ENCODE peak calls at places on chromosomes 5 and 9, in eight cellular contexts. N is kidney; C is ascending aorta; J is GM12878; H is MM.1S; P is AG10803; T is uterus; E is CD8-positive, alpha-beta memory T cell. B is an unnamed sample.

GRCh38 chr9:72271617-72272478 is 93.2 kb downstream of the ZFAND5 start:
- DNase-seq in E (peak), C (no peak), H (peak), J (no peak), T (peak), P (peak), N (no peak), B (no peak)

GRCh38 chr9:137007816-137008270 is 11.5 kb upstream of the CLIC3 start:
- DNase-seq in T (no peak), H (no peak), C (no peak), J (no peak), P (no peak), E (no peak), N (no peak), B (no peak)

GRCh38 chr9:136309101-136309801 is 5.4 kb upstream of the CCDC187 start:
- DNase-seq in J (peak), P (no peak), T (no peak), E (no peak), C (no peak), N (peak), H (no peak), B (no peak)

GRCh38 chr9:72526901-72527800 is 5.7 kb downstream of the TMC1 start:
- DNase-seq in C (peak), E (peak), T (peak), H (no peak), N (peak), J (peak), P (peak), B (peak)

GRCh38 chr5:113869611-113870010 is 356.1 kb downstream of the YTHDC2 start:
- DNase-seq in N (no peak), C (no peak), H (no peak), E (no peak), T (no peak), J (no peak), P (no peak), B (no peak)

GRCh38 chr9:131495726-131496292 is 6.9 kb upstream of the POMT1 start:
- DNase-seq in P (no peak), C (no peak), N (no peak), H (no peak), T (no peak), J (no peak), E (no peak), B (no peak)

GRCh38 chr5:88667187-88668141 is 215.5 kb downstream of the MEF2C start:
- DNase-seq in E (no peak), H (peak), P (no peak), C (no peak), T (no peak), N (peak), J (no peak), B (no peak)

GRCh38 chr9:136009516-136009915 is 48.3 kb upstream of the UBAC1 start:
- DNase-seq in H (no peak), C (no peak), N (peak), E (no peak), P (no peak), J (no peak), T (no peak), B (no peak)

GRCh38 chr5:473344-474192 is 30.6 kb downstream of the EXOC3 start:
- DNase-seq in T (no peak), P (peak), J (no peak), E (no peak), H (no peak), C (no peak), N (peak), B (peak)

GRCh38 chr9:93960221-93960970 is 5.2 kb upstream of the BARX1 start:
- DNase-seq in T (no peak), J (no peak), H (no peak), E (no peak), P (no peak), C (peak), N (no peak), B (no peak)

GRCh38 chr9:92607773-92608172 is 62.2 kb downstream of the IPPK start:
- DNase-seq in E (no peak), N (no peak), C (no peak), P (peak), H (peak), J (no peak), T (no peak), B (no peak)

GRCh38 chr5:157689942-157690689 is 18.8 kb downstream of the C5orf52 start:
- DNase-seq in C (no peak), N (peak), T (no peak), P (peak), E (peak), J (no peak), H (no peak), B (no peak)

GRCh38 chr9:116087751-116088194 is 65.8 kb upstream of the PAPPA start:
- DNase-seq in C (no peak), P (peak), N (no peak), H (peak), E (no peak), J (no peak), T (no peak), B (no peak)

GRCh38 chr9:22316645-22317044 is 130.0 kb upstream of the DMRTA1 start:
- DNase-seq in N (no peak), P (no peak), T (no peak), J (no peak), C (no peak), H (no peak), E (no peak), B (no peak)

GRCh38 chr5:102670224-102670836 is 84.8 kb upstream of the PAM start:
- DNase-seq in C (no peak), H (no peak), E (no peak), N (no peak), J (no peak), T (no peak), P (no peak), B (no peak)

GRCh38 chr5:134430001-134430569 is 18.4 kb upstream of the CDKN2AIPNL start:
- DNase-seq in P (no peak), N (no peak), T (no peak), E (no peak), C (no peak), H (no peak), J (no peak), B (no peak)

GRCh38 chr5:51381801-51382507 is 1.3 kb upstream of the ISL1 start:
- DNase-seq in E (no peak), N (no peak), T (no peak), J (no peak), H (no peak), P (no peak), C (no peak), B (no peak)

GRCh38 chr9:20538956-20539355 is 83.3 kb downstream of the MLLT3 start:
- DNase-seq in C (no peak), N (no peak), T (no peak), P (peak), J (no peak), H (no peak), E (no peak), B (no peak)

GRCh38 chr5:100407053-100407452 is 128.1 kb upstream of the FAM174A start:
- DNase-seq in P (no peak), C (no peak), E (no peak), N (no peak), T (no peak), J (no peak), H (no peak), B (no peak)

GRCh38 chr9:70421272-70422180 is 7.1 kb upstream of the KLF9 start:
- DNase-seq in P (peak), T (peak), C (peak), N (no peak), J (no peak), E (peak), H (no peak), B (no peak)

GRCh38 chr5:54455413-54456157 is at the start of gene HSPB3:
- DNase-seq in T (peak), J (no peak), C (peak), H (no peak), E (no peak), P (peak), N (no peak), B (no peak)

GRCh38 chr9:682633-683508 is 158.6 kb upstream of the DMRT1 start:
- DNase-seq in J (no peak), T (no peak), H (no peak), C (no peak), E (no peak), P (no peak), N (no peak), B (no peak)

GRCh38 chr5:62596691-62597090 is 18.1 kb downstream of the LRRC70 start:
- DNase-seq in E (no peak), P (no peak), T (no peak), C (no peak), J (no peak), N (no peak), H (no peak), B (no peak)

GRCh38 chr5:146365618-146366017 is 27.0 kb downstream of the POU4F3 start:
- DNase-seq in C (no peak), J (no peak), T (no peak), E (no peak), N (no peak), P (no peak), H (no peak), B (no peak)

GRCh38 chr5:38710616-38711015 is 135.2 kb upstream of the OSMR start:
- DNase-seq in J (no peak), C (no peak), E (no peak), P (no peak), N (no peak), H (no peak), T (no peak), B (no peak)

GRCh38 chr5:126044111-126044668 is 379.0 kb upstream of the GRAMD2B start:
- DNase-seq in C (no peak), H (peak), E (no peak), P (peak), N (no peak), J (no peak), T (peak), B (no peak)

GRCh38 chr5:57277085-57277484 is 103.2 kb downstream of the GPBP1 start:
- DNase-seq in E (no peak), C (no peak), H (peak), N (no peak), P (peak), J (no peak), T (no peak), B (no peak)

GRCh38 chr5:106167766-106168165 is 1503.0 kb downstream of the EFNA5 start:
- DNase-seq in N (no peak), P (no peak), J (no peak), T (no peak), E (no peak), H (no peak), C (no peak), B (no peak)

GRCh38 chr5:138444078-138444773 is 5.4 kb downstream of the REEP2 start:
- DNase-seq in J (no peak), E (no peak), P (no peak), N (no peak), T (no peak), H (no peak), C (no peak), B (no peak)

GRCh38 chr5:138438724-138439536 is at the start of gene REEP2:
- DNase-seq in N (no peak), E (peak), T (no peak), J (no peak), C (peak), P (peak), H (peak), B (no peak)

GRCh38 chr5:138439537-138440225 is 824 bp downstream of the REEP2 start:
- DNase-seq in J (no peak), P (no peak), C (peak), T (no peak), H (no peak), E (no peak), N (no peak), B (no peak)

GRCh38 chr5:138440226-138441073 is 1.6 kb downstream of the REEP2 start:
- DNase-seq in H (no peak), P (no peak), J (no peak), E (no peak), T (no peak), N (no peak), C (peak), B (no peak)

DNA sequence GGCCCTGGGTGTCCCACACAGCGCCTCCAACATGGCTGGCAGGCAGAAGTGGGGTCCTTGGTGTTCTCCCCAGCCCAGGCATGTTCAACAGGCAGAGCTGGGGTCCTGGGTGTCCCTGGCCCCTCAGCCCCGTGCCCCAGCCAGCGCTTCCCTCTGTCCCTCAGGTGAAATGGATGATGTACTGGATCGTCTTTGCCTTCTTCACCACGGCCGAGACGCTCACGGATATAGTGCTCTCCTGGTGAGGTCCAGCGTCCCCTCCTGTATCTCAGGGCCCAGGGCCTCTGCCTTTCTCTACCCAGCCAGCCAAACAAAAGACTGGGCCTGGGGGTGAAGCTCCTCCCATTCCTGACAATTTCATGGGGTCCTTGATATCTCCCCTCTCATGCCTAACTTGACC is 2.4 kb downstream of the REEP2 start:
- DNase-seq in T (no peak), N (no peak), P (no peak), C (peak), H (no peak), E (no peak), J (no peak), B (no peak)
- H3K4me3 ChIP-seq in T (no peak), N (no peak), P (no peak), C (no peak), H (no peak), E (no peak), J (no peak), B (no peak)

GRCh38 chr9:134521817-134522501 is 119.6 kb upstream of the COL5A1 start:
- DNase-seq in C (no peak), E (no peak), N (peak), T (no peak), P (no peak), H (no peak), J (no peak), B (no peak)

GRCh38 chr9:134518004-134518606 is 123.5 kb upstream of the COL5A1 start:
- DNase-seq in N (peak), E (no peak), C (no peak), H (no peak), T (no peak), P (peak), J (no peak), B (peak)

GRCh38 chr9:134522502-134522848 is 119.1 kb upstream of the COL5A1 start:
- DNase-seq in N (no peak), J (no peak), C (no peak), H (no peak), T (no peak), E (no peak), P (no peak), B (no peak)

GRCh38 chr9:134517069-134517680 is 124.4 kb upstream of the COL5A1 start:
- DNase-seq in P (no peak), H (no peak), E (no peak), C (no peak), T (no peak), J (no peak), N (peak), B (no peak)

GRCh38 chr9:134519403-134520070 is 122.1 kb upstream of the COL5A1 start:
- DNase-seq in E (no peak), J (no peak), P (no peak), C (no peak), H (no peak), T (no peak), N (peak), B (no peak)
- H3K4me3 ChIP-seq in E (no peak), J (no peak), P (no peak), C (no peak), H (no peak), T (no peak), N (no peak), B (no peak)

DNA sequence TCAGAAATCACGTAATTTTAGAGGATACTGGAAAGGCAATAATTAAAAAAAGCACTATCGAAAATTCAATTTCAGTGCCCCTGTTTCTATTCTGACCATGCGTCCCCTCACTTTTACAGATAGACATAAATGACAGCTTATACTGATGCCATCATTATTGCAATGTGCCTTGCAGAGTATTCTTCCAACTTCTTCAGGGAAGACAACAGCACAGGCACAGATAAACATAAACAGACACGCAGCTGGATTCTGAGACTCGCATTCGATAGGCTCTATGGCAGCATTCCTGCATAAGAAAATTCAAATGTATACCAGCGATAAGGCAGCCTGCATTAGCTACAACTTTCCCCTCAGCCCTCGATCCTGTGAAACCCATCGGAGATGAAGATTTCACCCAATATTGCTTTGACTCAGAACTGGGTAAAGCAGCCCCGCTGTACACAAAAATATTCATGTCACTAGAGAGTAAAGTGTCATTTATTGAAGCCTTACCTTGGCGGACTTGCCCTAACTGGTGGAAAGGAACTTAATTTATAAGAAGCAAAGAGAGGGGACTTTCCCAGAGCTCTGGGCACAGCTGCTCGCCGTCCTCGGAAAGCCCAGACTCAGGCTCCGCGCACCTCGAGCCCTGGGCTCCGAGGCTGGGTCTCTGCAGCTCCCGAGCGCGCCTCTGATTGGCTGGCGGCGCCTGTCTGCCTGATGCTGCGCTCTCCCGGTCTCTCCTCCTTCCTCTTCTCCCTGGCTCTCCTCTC is at the start of gene CDH18:
- DNase-seq in C (no peak), N (peak), J (no peak), E (no peak), H (no peak), T (no peak), P (peak), B (peak)
- H3K4me3 ChIP-seq in C (no peak), N (peak), J (no peak), E (no peak), H (no peak), T (no peak), P (peak), B (no peak)

GRCh38 chr5:64929833-64930232 is 161.1 kb downstream of the CWC27 start:
- DNase-seq in T (no peak), E (no peak), C (no peak), N (no peak), J (no peak), P (no peak), H (no peak), B (no peak)
- H3K4me3 ChIP-seq in T (no peak), E (no peak), C (no peak), N (no peak), J (no peak), P (no peak), H (no peak), B (no peak)

B was measured in lower lobe of right lung.